ENCODE peak calls at places on chromosomes 13 and 19, in six cellular contexts. A, E, X, Q, T and G are unnamed samples.

GRCh38 chr19:42422576-42423461 is 4.4 kb downstream of the LIPE start:
- DNase-seq in T (no peak), X (no peak), Q (no peak), A (no peak), E (no peak), G (no peak)

GRCh38 chr19:29785955-29786589 is 25.7 kb upstream of the CCNE1 start:
- DNase-seq in E (no peak), Q (no peak), X (no peak), T (peak), A (no peak), G (no peak)

GRCh38 chr13:25927363-25927762 is 124.5 kb downstream of the SHISA2 start:
- DNase-seq in E (no peak), Q (no peak), T (no peak), X (no peak), A (no peak), G (no peak)

GRCh38 chr13:45445053-45445452 is 19.7 kb upstream of the COG3 start:
- DNase-seq in Q (no peak), X (no peak), T (no peak), E (no peak), A (no peak), G (no peak)

GRCh38 chr13:40794414-40795368 is 5.3 kb downstream of the SLC25A15 start:
- DNase-seq in Q (no peak), E (no peak), T (no peak), A (no peak), X (no peak), G (no peak)

GRCh38 chr13:73231456-73231855 is 172.7 kb downstream of the KLF5 start:
- DNase-seq in T (no peak), Q (no peak), E (no peak), X (no peak), A (no peak), G (no peak)

GRCh38 chr13:30480292-30480947 is 14.7 kb upstream of the HMGB1 start:
- DNase-seq in T (no peak), Q (no peak), X (no peak), A (peak), E (no peak), G (peak)

GRCh38 chr13:43333176-43333575 is 309.8 kb downstream of the DNAJC15 start:
- DNase-seq in X (no peak), Q (no peak), T (no peak), E (no peak), A (no peak), G (no peak)

GRCh38 chr19:5094768-5095567 is 126.1 kb downstream of the KDM4B start:
- DNase-seq in T (no peak), A (no peak), Q (peak), X (no peak), E (no peak), G (no peak)

GRCh38 chr19:54906819-54907218 is 871 bp downstream of the NCR1 start:
- DNase-seq in X (no peak), E (no peak), T (no peak), A (no peak), Q (no peak), G (no peak)

GRCh38 chr13:20441879-20442278 is 83.8 kb downstream of the CRYL1 start:
- DNase-seq in X (no peak), T (no peak), A (no peak), Q (no peak), E (peak), G (no peak)

GRCh38 chr13:20446405-20446804 is 79.3 kb downstream of the CRYL1 start:
- DNase-seq in X (no peak), T (no peak), E (no peak), Q (no peak), A (no peak), G (no peak)

GRCh38 chr13:20442370-20442769 is 83.3 kb downstream of the CRYL1 start:
- DNase-seq in A (no peak), Q (no peak), E (no peak), T (no peak), X (no peak), G (no peak)

GRCh38 chr13:20441066-20441465 is 84.6 kb downstream of the CRYL1 start:
- DNase-seq in X (no peak), Q (no peak), T (no peak), E (no peak), A (no peak), G (no peak)

GRCh38 chr13:20442798-20443381 is 82.8 kb downstream of the CRYL1 start:
- DNase-seq in Q (no peak), T (no peak), E (no peak), X (no peak), A (no peak), G (no peak)
- H3K4me3 ChIP-seq in Q (no peak), T (no peak), E (no peak), X (no peak), A (no peak), G (no peak)

DNA sequence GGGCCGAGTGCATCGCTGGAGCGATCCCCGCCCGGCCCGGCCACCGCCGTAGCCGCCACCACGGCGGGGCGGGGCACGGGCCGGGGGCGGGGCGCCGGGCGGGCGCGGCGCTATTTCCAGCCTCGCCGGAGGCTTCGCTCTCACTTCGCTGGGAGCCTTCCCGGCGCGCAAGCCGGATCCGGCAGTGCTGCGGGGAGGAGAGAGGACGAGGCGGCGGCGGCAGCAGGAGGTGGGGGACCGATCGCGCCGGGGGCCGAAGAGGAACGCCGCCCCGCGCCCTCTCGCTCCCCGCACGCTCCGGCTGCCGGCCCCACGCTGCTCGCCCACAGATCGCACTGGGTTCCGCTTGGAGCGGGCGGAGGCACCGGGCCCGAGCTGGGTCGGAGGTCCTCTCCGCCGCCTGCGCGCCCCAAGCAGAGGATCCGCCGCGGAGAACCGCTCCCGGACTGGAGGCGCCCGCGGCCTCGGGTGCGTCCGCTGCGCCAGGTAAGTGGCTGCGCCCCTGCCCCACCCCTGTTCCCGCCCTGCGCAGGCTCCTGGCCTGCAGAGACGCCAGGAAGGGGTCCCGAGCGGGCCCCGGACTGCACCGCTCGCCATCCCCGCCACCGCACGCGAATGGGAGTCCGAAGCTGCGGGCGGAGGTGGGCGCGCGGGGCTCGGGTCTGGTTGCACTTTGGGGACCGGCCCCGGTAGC is at the start of gene CHST8:
- DNase-seq in X (no peak), T (peak), Q (peak), A (peak), E (no peak), G (no peak)
- TF ChIP-seq POLR2A in X (no peak), T (no peak), Q (peak), A (no peak), E (no peak), G (no peak)

DNA sequence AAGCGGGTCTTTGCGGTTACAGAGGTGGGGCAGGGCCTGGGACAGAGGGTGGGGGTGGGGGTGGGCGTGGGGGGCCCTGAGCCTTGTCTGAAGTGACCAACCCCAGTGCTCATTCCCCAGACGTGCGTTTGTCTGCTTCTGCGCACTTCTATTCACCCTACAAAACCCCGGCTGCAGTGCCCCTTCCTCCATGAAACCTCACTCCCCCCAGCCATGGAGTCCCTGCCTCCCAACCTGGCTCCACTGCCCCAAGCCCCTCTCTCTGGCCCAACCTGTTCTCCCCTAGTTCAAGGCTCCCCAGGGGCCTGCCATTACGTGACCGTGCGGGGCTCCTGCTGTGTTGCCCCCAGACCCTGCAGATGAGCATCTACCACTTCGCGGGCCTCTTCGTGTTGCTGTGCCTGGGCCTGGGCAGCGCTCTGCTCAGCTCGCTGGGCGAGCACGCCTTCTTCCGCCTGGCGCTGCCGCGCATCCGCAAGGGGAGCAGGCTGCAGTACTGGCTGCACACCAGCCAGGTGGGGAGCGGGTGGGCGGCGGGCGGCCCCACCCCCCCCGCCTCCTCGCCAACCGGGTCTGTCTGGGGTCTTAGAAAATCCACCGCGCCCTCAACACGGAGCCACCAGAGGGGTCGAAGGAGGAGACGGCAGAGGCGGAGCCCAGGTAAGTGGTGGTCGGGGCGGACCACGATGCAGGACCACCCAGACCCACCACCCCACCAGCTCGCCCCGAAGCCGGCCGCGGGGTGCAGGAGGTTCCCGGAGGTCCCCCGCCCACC is 8.2 kb downstream of the GRIN3B start:
- DNase-seq in X (no peak), E (no peak), A (no peak), Q (peak), T (no peak), G (no peak)
- H3K4me3 ChIP-seq in X (no peak), E (no peak), A (peak), Q (no peak), T (no peak), G (no peak)

GRCh38 chr19:35720163-35720524 is 2.3 kb downstream of the KMT2B start:
- DNase-seq in Q (no peak), E (no peak), T (no peak), A (no peak), X (no peak), G (no peak)

GRCh38 chr19:35720648-35721047 is 2.8 kb downstream of the KMT2B start:
- DNase-seq in A (no peak), T (no peak), X (no peak), E (no peak), Q (no peak), G (no peak)

GRCh38 chr19:35717665-35718344 is at the start of gene KMT2B:
- DNase-seq in Q (no peak), E (no peak), T (peak), X (no peak), A (peak), G (no peak)

GRCh38 chr19:35718345-35719041 is 690 bp downstream of the KMT2B start:
- DNase-seq in E (no peak), Q (peak), X (no peak), T (no peak), A (peak), G (no peak)

DNA sequence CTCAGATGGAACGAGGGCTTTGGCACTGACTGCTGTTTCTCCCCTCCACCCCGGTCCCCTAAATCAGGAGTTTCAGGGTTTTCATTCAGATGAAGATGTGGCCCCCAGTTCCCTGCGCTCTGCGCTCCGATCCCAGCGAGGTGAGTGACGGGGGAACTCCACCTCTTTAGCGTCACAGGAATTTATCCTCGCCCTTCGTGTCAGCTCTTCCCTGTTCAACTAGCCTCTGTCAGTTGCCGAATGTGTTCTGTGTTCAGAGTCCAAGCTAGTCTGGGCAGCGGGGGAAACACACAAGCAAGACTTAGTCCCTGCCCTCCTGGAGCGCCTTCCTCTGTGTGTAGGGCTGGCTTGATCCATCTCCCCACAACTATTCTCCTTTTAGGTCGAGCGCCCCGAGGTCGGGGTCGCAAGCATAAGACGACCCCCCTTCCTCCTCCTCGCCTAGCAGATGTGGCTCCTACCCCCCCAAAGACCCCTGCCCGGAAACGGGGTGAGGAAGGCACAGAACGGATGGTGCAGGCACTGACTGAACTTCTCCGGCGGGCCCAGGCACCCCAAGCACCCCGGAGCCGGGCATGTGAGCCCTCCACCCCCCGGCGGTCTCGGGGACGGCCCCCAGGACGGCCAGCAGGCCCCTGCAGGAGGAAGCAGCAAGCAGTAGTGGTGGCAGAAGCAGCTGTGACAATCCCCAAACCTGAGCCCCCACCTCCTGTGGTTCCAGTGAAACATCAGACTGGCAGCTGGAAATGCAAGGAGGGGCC is 1.8 kb downstream of the KMT2B start:
- DNase-seq in X (no peak), T (no peak), Q (no peak), A (no peak), E (no peak), G (no peak)
- TF ChIP-seq POLR2A in X (no peak), T (no peak), Q (no peak), A (no peak), E (no peak), G (no peak)